ENCODE peak calls at places on chromosomes 4 and X, in nine cellular contexts. G is progenitor cell of endocrine pancreas; M is left lung; T is substantia nigra; A is AG10803; O is MG63; K is fibroblast of the conjunctiva; E is anterior cingulate cortex; U is stimulated activated CD4-positive, alpha-beta T cell treated with anti-CD3 and anti-CD28 coated beads, TNF-alpha, amount 100 ng/mL, for 48 hours. F is an unnamed sample.

GRCh38 chr4:2754848-2755820 is 1.0 kb downstream of the TNIP2 start:
- DNase-seq in K (no peak), M (no peak), G (no peak), U (no peak), O (no peak), T (no peak), E (no peak), A (no peak), F (no peak)

GRCh38 chr4:124641715-124642380 is 70.7 kb downstream of the ANKRD50 start:
- DNase-seq in T (no peak), U (no peak), G (no peak), K (peak), M (no peak), O (peak), E (no peak), A (peak), F (no peak)

GRCh38 chr4:83552924-83553323 is 17.0 kb downstream of the GPAT3 start:
- DNase-seq in G (no peak), E (no peak), A (peak), M (no peak), T (no peak), U (no peak), K (peak), O (no peak), F (no peak)

GRCh38 chrX:1323315-1323714 is 13.3 kb upstream of the IL3RA start:
- DNase-seq in U (peak), G (no peak), A (no peak), T (no peak), O (peak), M (peak), E (no peak), K (no peak), F (peak)

GRCh38 chr4:70743728-70744127 is 22.0 kb downstream of the RUFY3 start:
- DNase-seq in A (peak), E (no peak), K (no peak), T (no peak), U (no peak), O (no peak), G (no peak), M (no peak), F (no peak)

GRCh38 chr4:130296448-130296847 is 1200.5 kb downstream of the C4orf33 start:
- DNase-seq in G (no peak), U (no peak), T (no peak), E (no peak), O (no peak), A (no peak), M (no peak), K (no peak), F (no peak)

GRCh38 chr4:45063166-45063565 is 336.8 kb upstream of the GNPDA2 start:
- DNase-seq in K (no peak), O (no peak), T (no peak), A (no peak), U (no peak), G (no peak), E (no peak), M (no peak), F (no peak)

GRCh38 chr4:100742045-100742444 is 224.2 kb upstream of the EMCN start:
- DNase-seq in U (no peak), T (no peak), K (peak), O (no peak), E (no peak), G (no peak), M (no peak), A (peak), F (no peak)

GRCh38 chr4:114694770-114695169 is 96.2 kb downstream of the UGT8 start:
- DNase-seq in M (no peak), K (peak), E (no peak), U (no peak), O (no peak), T (no peak), G (no peak), A (peak), F (no peak)

GRCh38 chr4:53963786-53964185 is 100.6 kb downstream of the CHIC2 start:
- DNase-seq in K (no peak), A (no peak), T (no peak), O (no peak), G (no peak), E (no peak), M (no peak), U (no peak), F (no peak)

GRCh38 chrX:115174548-115174947 is 14.7 kb upstream of the RBMXL3 start:
- DNase-seq in A (no peak), U (no peak), O (peak), E (no peak), G (no peak), M (no peak), T (no peak), K (no peak), F (no peak)

GRCh38 chr4:27016551-27016950 is 155.9 kb downstream of the STIM2 start:
- DNase-seq in K (no peak), G (no peak), E (no peak), A (no peak), M (no peak), T (no peak), O (no peak), U (no peak), F (no peak)

GRCh38 chr4:157220026-157220881 is at the start of gene GRIA2:
- DNase-seq in A (peak), T (peak), E (peak), U (no peak), O (peak), G (peak), K (peak), M (peak), F (no peak)

GRCh38 chr4:182369211-182369610 is 126.0 kb downstream of the TENM3 start:
- DNase-seq in M (no peak), E (no peak), U (no peak), K (no peak), G (no peak), T (no peak), O (no peak), A (peak), F (no peak)

GRCh38 chr4:81466841-81467671 is 4.7 kb downstream of the RASGEF1B start:
- DNase-seq in G (peak), K (peak), U (peak), E (peak), M (no peak), T (no peak), A (peak), O (no peak), F (peak)

GRCh38 chr4:41839945-41840854 is 91.7 kb upstream of the PHOX2B start:
- DNase-seq in M (no peak), G (no peak), E (no peak), A (no peak), U (no peak), T (no peak), K (no peak), O (no peak), F (no peak)

GRCh38 chrX:106932492-106932923 is 12.3 kb downstream of the CLDN2 start:
- DNase-seq in M (no peak), U (no peak), E (no peak), K (no peak), O (no peak), T (no peak), A (peak), G (no peak), F (no peak)

GRCh38 chr4:123505457-123506310 is 109.1 kb downstream of the SPRY1 start:
- DNase-seq in G (peak), M (peak), A (peak), K (peak), T (no peak), U (no peak), E (peak), O (peak), F (no peak)

GRCh38 chr4:128384091-128384520 is 96.5 kb upstream of the PGRMC2 start:
- DNase-seq in K (no peak), O (no peak), A (peak), T (no peak), U (no peak), G (no peak), M (no peak), E (no peak), F (no peak)

GRCh38 chr4:46329118-46329976 is 60.6 kb downstream of the GABRA2 start:
- DNase-seq in U (no peak), M (no peak), G (peak), A (no peak), T (no peak), O (peak), E (peak), K (peak), F (no peak)

GRCh38 chr4:120659626-120660170 is 262.8 kb downstream of the PRDM5 start:
- DNase-seq in E (no peak), O (peak), G (no peak), K (peak), A (no peak), U (no peak), T (no peak), M (no peak), F (no peak)

F was measured in CMK.